ENCODE peak calls at places on chromosome 17, in four cellular contexts. Z is cardiac fibroblast, J is Peyer's patch, M is body of pancreas. B is an unnamed sample.

GRCh38 chr17:7836596-7837374 is 2.8 kb downstream of the KDM6B start:
- DNase-seq in Z (peak), J (peak), M (peak), B (peak)

GRCh38 chr17:6241996-6242395 is 171.8 kb downstream of the WSCD1 start:
- DNase-seq in Z (no peak), J (no peak), M (no peak), B (no peak)

GRCh38 chr17:48148029-48148759 is 40.6 kb downstream of the SNX11 start:
- DNase-seq in Z (no peak), J (no peak), M (no peak), B (no peak)

GRCh38 chr17:31696184-31696602 is 162.9 kb downstream of the COPRS start:
- DNase-seq in Z (peak), J (no peak), M (peak), B (peak)

GRCh38 chr17:77877019-77877418 is 81.5 kb upstream of the TNRC6C start:
- DNase-seq in Z (no peak), J (no peak), M (no peak), B (no peak)

GRCh38 chr17:29124135-29124930 is 55.9 kb downstream of the MYO18A start:
- DNase-seq in Z (peak), J (peak), M (peak), B (no peak)

GRCh38 chr17:9036336-9036735 is 15.0 kb downstream of the NTN1 start:
- DNase-seq in Z (no peak), J (no peak), M (no peak), B (no peak)

GRCh38 chr17:83078378-83079339 is 750 bp upstream of the METRNL start:
- DNase-seq in Z (no peak), J (no peak), M (no peak), B (no peak)

GRCh38 chr17:3859895-3860294 is 13.8 kb upstream of the NCBP3 start:
- DNase-seq in Z (no peak), J (no peak), M (no peak), B (no peak)

GRCh38 chr17:40663252-40663651 is 1.7 kb downstream of the KRT222 start:
- DNase-seq in Z (no peak), J (no peak), M (no peak), B (no peak)

GRCh38 chr17:40666366-40666765 is 1.4 kb upstream of the KRT222 start:
- DNase-seq in Z (no peak), J (no peak), M (no peak), B (no peak)

GRCh38 chr17:40659909-40660308 is 5.1 kb downstream of the KRT222 start:
- DNase-seq in Z (no peak), J (no peak), M (no peak), B (no peak)

GRCh38 chr17:40664582-40665333 is at the start of gene KRT222:
- DNase-seq in Z (no peak), J (no peak), M (no peak), B (no peak)
- H3K4me3 ChIP-seq in Z (no peak), J (peak), M (no peak), B (no peak)

GRCh38 chr17:11298401-11298800 is 57.4 kb downstream of the SHISA6 start:
- DNase-seq in Z (no peak), J (no peak), M (no peak), B (no peak)

GRCh38 chr17:11300201-11300600 is 59.2 kb downstream of the SHISA6 start:
- DNase-seq in Z (no peak), J (no peak), M (no peak), B (no peak)

GRCh38 chr17:11294826-11295225 is 53.8 kb downstream of the SHISA6 start:
- DNase-seq in Z (no peak), J (no peak), M (no peak), B (no peak)

GRCh38 chr17:11293480-11293879 is 52.5 kb downstream of the SHISA6 start:
- DNase-seq in Z (no peak), J (no peak), M (no peak), B (no peak)

DNA sequence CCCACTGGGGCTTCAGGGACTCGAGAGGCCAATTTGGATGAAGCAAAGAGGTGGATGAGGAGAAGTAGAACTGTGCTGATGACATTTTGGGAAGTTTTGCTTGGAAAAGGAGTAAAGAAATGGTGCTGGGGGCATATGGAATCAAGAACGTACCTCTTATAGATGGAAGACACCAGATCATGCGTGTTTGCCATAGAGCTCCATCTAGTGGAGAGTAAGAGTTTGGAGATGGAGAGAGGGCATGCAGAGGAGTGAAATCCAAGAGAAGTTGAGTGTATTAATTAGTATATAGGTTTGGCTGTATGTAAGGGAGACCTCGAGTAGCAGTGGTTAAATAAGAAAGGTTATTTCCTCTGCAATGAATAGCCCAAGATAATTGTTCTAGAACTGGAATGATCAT is 56.0 kb downstream of the SHISA6 start:
- DNase-seq in Z (no peak), J (no peak), M (no peak), B (no peak)
- TF ChIP-seq CTCF in Z (no peak), J (peak), M (no peak), B (no peak)

GRCh38 chr17:80025140-80025539 is 10.5 kb downstream of the TBC1D16 start:
- DNase-seq in Z (no peak), J (no peak), M (no peak), B (no peak)
- H3K4me3 ChIP-seq in Z (no peak), J (no peak), M (no peak), B (no peak)

GRCh38 chr17:60562421-60562820 is 36.4 kb upstream of the APPBP2 start:
- DNase-seq in Z (no peak), J (no peak), M (no peak), B (no peak)
- TF ChIP-seq CTCF in Z (no peak), J (no peak), M (no peak), B (no peak)

GRCh38 chr17:74199306-74200092 is 4.0 kb upstream of the RPL38 start:
- DNase-seq in Z (peak), J (peak), M (peak), B (no peak)
- H3K4me3 ChIP-seq in Z (no peak), J (peak), M (no peak), B (no peak)

DNA sequence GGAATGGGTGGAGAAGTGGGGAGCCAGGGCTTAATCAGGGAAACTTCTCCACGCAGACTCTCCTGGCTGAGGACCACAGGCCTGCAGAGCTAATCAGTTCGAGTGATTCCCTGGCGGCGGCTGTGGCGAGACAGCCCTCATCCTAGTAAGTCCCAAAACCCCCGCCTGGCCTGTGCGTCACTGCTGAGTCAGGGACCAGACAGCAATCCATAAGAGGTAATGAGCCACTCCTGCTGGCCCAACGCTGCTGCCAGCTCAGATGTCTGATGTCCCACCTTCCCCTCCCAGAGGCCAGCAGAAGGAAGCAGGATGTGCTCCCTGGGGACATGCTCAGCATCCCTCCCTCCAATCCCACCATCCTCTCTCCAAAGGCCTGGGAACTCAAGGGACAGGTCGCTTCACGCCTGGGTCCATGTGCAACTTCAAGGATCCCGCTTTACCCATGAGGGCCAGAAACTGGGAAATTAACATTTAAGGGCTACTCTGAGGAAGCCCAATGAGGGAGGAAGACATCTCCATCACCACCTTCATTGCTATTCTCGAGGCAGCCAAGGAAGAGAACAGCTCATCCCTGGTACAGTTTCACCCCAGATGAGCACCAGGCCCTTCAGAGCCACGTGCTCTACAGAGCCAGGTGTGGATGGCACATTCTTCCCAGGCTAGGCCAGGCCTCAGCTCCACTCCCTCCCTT is 7.9 kb downstream of the ACLY start:
- DNase-seq in Z (peak), J (no peak), M (peak), B (no peak)
- TF ChIP-seq CTCF in Z (no peak), J (no peak), M (no peak), B (no peak)

GRCh38 chr17:75407655-75408352 is 2.3 kb upstream of the GRB2 start:
- DNase-seq in Z (no peak), J (no peak), M (no peak), B (no peak)

GRCh38 chr17:75404739-75405364 is 626 bp downstream of the GRB2 start:
- DNase-seq in Z (peak), J (peak), M (peak), B (no peak)

GRCh38 chr17:75404223-75404738 is 1.2 kb downstream of the GRB2 start:
- DNase-seq in Z (peak), J (peak), M (peak), B (peak)

GRCh38 chr17:75405365-75406221 is at the start of gene GRB2:
- DNase-seq in Z (peak), J (peak), M (peak), B (peak)

DNA sequence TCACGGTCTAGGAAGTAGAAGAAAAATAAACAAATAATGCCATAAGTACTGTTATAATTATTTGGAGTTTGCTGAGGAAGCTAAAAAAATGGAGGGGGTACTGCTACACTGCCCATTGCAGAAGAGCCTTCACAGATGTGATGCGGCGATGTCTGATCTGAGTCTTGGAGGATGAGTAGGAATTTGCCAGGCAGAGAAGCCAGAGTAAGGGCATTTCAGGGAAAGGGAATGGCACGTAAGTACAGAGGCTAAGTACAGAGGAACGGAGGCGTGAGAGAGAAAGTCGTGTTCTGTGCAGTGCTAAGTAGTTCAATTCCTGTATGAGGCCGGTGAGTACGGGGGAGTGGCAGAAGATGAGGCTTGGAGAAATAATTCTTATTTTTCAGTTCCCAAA is 741 bp upstream of the GRB2 start:
- DNase-seq in Z (no peak), J (peak), M (no peak), B (no peak)
- H3K4me3 ChIP-seq in Z (peak), J (peak), M (no peak), B (peak)

DNA sequence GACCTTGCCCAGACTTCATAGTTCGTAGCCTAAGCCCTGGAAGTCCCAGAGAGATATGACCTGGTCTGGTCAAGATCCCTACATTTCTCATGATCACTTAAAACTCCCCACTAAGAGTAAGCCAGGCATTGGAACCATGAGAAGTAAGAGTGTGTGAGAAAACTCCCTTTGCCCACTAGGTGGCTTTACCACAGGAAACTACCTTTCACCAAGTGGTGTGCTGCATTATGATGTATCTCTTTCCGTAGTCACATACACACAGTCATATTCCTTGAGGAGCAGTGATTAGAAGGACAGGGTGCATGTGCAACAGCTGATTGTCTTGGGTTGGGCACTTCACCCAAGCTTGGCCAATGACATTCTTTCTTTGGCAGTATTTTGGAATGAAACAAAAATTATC is 639.3 kb downstream of the KCNJ2 start:
- DNase-seq in Z (peak), J (no peak), M (no peak), B (no peak)
- TF ChIP-seq CTCF in Z (peak), J (peak), M (no peak), B (peak)

B was measured in LNCaP clone FGC.